ENCODE peak calls at places on chromosomes 16 and 17, in nine cellular contexts. Q is A549; Y is lower lobe of right lung; V is AG09319; Z is cardiac muscle cell; H is CD4-positive, alpha-beta T cell; W is omental fat pad; F is brain microvascular endothelial cell; L is glutamatergic neuron. E is an unnamed sample.

GRCh38 chr16:64724339-64724738 is 397.5 kb downstream of the CDH11 start:
- DNase-seq in Q (no peak), Y (no peak), V (no peak), Z (no peak), H (no peak), W (no peak), F (no peak), L (no peak), E (no peak)

GRCh38 chr17:7018331-7018964 is 4.4 kb upstream of the BCL6B start:
- DNase-seq in Q (no peak), Y (no peak), V (no peak), Z (no peak), H (no peak), W (no peak), F (no peak), L (no peak), E (no peak)

GRCh38 chr17:6393368-6393952 is 41.5 kb downstream of the AIPL1 start:
- DNase-seq in Q (no peak), Y (no peak), V (no peak), Z (no peak), H (no peak), W (no peak), F (no peak), L (no peak), E (no peak)

GRCh38 chr16:69906838-69907301 is 44.3 kb upstream of the CLEC18A start:
- DNase-seq in Q (no peak), Y (no peak), V (peak), Z (peak), H (no peak), W (no peak), F (peak), L (no peak), E (no peak)

GRCh38 chr16:12437761-12438440 is 365.8 kb downstream of the CPPED1 start:
- DNase-seq in Q (no peak), Y (no peak), V (no peak), Z (no peak), H (no peak), W (no peak), F (no peak), L (no peak), E (no peak)

GRCh38 chr17:49362723-49363117 is 670 bp upstream of the ZNF652 start:
- DNase-seq in Q (peak), Y (no peak), V (no peak), Z (no peak), H (no peak), W (no peak), F (no peak), L (no peak), E (no peak)

GRCh38 chr16:70685938-70686375 is at the start of gene MTSS2:
- DNase-seq in Q (peak), Y (peak), V (peak), Z (peak), H (peak), W (peak), F (peak), L (peak), E (peak)

GRCh38 chr17:19242926-19243325 is 5.8 kb downstream of the EPN2 start:
- DNase-seq in Q (no peak), Y (no peak), V (no peak), Z (no peak), H (no peak), W (no peak), F (no peak), L (no peak), E (no peak)

GRCh38 chr17:17664073-17664470 is 17.2 kb upstream of the RAI1 start:
- DNase-seq in Q (no peak), Y (no peak), V (no peak), Z (no peak), H (no peak), W (no peak), F (no peak), L (no peak), E (no peak)

GRCh38 chr17:49967205-49967604 is 1.8 kb upstream of the DLX4 start:
- DNase-seq in Q (no peak), Y (no peak), V (no peak), Z (no peak), H (no peak), W (no peak), F (no peak), L (no peak), E (no peak)

GRCh38 chr17:45823598-45823997 is 21.1 kb upstream of the SPPL2C start:
- DNase-seq in Q (no peak), Y (no peak), V (no peak), Z (no peak), H (peak), W (no peak), F (no peak), L (no peak), E (no peak)

GRCh38 chr17:74865504-74866197 is 6.0 kb upstream of the GRIN2C start:
- DNase-seq in Q (no peak), Y (peak), V (no peak), Z (no peak), H (no peak), W (no peak), F (no peak), L (no peak), E (no peak)
- TF ChIP-seq CTCF in Q (no peak), Y (no peak), V (no peak), Z (no peak), H (no peak), W (no peak), F (peak), L (no peak), E (no peak)

GRCh38 chr17:8210761-8211458 is 535 bp upstream of the AURKB start:
- DNase-seq in Q (no peak), Y (no peak), V (no peak), Z (no peak), H (no peak), W (no peak), F (peak), L (no peak), E (no peak)
- TF ChIP-seq CTCF in Q (no peak), Y (no peak), V (no peak), Z (no peak), H (no peak), W (no peak), F (no peak), L (no peak), E (no peak)

GRCh38 chr16:20704281-20704680 is 6.8 kb upstream of the ACSM1 start:
- DNase-seq in Q (no peak), Y (no peak), V (no peak), Z (no peak), H (no peak), W (no peak), F (no peak), L (no peak), E (no peak)

GRCh38 chr16:20711277-20711911 is 13.9 kb upstream of the ACSM1 start:
- DNase-seq in Q (no peak), Y (no peak), V (no peak), Z (no peak), H (no peak), W (no peak), F (no peak), L (no peak), E (no peak)

GRCh38 chr16:20707461-20707860 is 10.0 kb upstream of the ACSM1 start:
- DNase-seq in Q (no peak), Y (no peak), V (no peak), Z (no peak), H (no peak), W (no peak), F (no peak), L (no peak), E (no peak)
- TF ChIP-seq CTCF in Q (no peak), Y (no peak), V (no peak), Z (no peak), H (no peak), W (no peak), F (no peak), L (no peak), E (no peak)

DNA sequence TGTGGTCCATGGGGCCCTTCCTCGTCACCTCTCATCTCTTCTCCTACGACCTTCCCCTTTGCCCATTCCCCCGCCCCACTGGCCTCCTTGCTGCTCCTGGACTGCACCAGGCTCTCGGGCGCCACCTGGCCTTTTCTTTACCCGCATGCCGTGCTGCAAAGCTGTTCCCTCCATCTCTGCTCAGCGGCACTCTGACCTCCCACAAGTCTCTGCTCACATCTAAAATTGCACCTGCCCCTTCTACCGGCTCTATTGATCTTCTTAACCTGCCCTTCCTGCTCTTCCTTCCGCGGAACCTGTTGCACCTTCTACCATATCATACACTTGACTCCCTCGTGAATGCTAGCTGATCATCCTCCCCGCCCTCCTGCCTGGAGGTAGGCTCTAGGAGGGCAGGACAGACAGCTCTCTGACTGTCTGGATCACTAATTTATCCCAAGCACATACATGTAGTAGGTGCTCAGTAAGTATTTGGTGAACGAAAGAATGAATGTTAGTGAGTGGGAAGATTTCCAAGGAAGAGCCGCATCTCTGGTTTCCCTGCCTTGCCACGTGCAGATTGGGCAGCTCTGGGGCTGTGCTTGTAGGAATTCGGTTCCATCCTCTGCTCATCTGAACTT is 17.3 kb downstream of the DNAH17 start:
- DNase-seq in Q (no peak), Y (peak), V (no peak), Z (no peak), H (no peak), W (no peak), F (no peak), L (no peak), E (no peak)
- TF ChIP-seq CTCF in Q (no peak), Y (peak), V (no peak), Z (no peak), H (no peak), W (no peak), F (no peak), L (no peak), E (no peak)

GRCh38 chr17:80969030-80969673 is 22.5 kb upstream of the CHMP6 start:
- DNase-seq in Q (no peak), Y (peak), V (no peak), Z (no peak), H (no peak), W (no peak), F (no peak), L (peak), E (no peak)

GRCh38 chr17:80969674-80970043 is 22.0 kb upstream of the CHMP6 start:
- DNase-seq in Q (no peak), Y (no peak), V (no peak), Z (no peak), H (no peak), W (no peak), F (no peak), L (peak), E (no peak)

GRCh38 chr17:80970044-80970761 is 21.4 kb upstream of the CHMP6 start:
- DNase-seq in Q (peak), Y (peak), V (no peak), Z (peak), H (peak), W (no peak), F (no peak), L (peak), E (no peak)

GRCh38 chr17:80971704-80972304 is 19.8 kb upstream of the CHMP6 start:
- DNase-seq in Q (no peak), Y (no peak), V (no peak), Z (no peak), H (no peak), W (no peak), F (no peak), L (peak), E (no peak)

DNA sequence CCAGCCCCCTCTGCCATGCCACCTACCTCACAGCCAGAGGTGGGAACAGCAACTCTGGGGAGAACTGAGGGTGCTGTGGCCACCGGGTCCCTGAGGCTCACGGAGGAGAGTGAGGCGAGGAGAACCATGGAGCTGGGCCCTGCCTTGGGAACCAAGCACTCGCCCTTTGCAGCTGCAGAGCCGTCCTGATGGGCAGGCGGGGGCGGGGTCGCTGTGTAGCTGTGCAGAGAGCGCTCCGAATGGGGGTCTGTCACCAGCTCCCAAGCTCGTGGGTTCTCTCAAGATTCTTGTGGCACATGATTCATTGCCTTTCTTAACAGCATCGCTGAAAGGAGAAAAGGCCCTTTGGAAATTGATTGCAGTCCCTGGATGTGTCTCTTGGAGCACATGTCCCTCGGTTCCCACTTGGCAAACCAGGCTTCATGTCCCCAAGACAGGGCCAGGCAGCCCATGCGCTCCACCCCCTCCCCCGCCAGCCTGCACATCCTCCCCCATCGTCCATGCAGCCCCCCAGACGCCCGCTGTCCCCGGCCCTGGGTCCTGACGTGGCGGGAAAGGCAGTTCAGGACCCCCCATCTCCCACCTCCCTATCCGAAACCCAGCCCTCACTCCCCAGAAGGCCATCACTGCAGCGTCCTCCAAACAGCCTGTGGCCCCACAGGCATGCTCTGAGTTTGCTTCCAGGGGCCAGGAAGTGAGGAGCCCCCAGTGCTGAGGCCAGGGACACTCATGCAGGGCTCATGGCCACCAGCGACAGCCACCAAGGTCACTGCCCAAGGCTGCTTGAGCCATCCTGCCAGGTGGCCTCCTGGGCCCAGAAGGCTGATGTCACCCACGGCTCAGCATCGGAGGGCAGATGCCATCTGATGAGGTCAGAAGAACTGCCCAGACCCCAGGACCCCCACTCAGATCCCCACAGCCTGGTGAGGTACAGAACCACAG is 20.6 kb upstream of the CHMP6 start:
- DNase-seq in Q (no peak), Y (no peak), V (no peak), Z (no peak), H (no peak), W (no peak), F (no peak), L (peak), E (no peak)
- TF ChIP-seq CTCF in Q (no peak), Y (no peak), V (no peak), Z (no peak), H (no peak), W (no peak), F (no peak), L (no peak), E (no peak)

GRCh38 chr17:61837175-61838051 is 25.9 kb downstream of the BRIP1 start:
- DNase-seq in Q (peak), Y (peak), V (peak), Z (peak), H (peak), W (peak), F (peak), L (peak), E (peak)
- TF ChIP-seq CTCF in Q (peak), Y (peak), V (peak), Z (peak), H (peak), W (no peak), F (peak), L (peak), E (peak)

GRCh38 chr16:14564881-14565687 is 65.0 kb downstream of the PARN start:
- DNase-seq in Q (no peak), Y (no peak), V (peak), Z (peak), H (no peak), W (no peak), F (no peak), L (no peak), E (no peak)
- TF ChIP-seq CTCF in Q (no peak), Y (no peak), V (no peak), Z (no peak), H (no peak), W (no peak), F (no peak), L (no peak), E (no peak)

GRCh38 chr17:44012391-44012790 is 2.4 kb downstream of the TMEM101 start:
- DNase-seq in Q (no peak), Y (no peak), V (no peak), Z (no peak), H (no peak), W (no peak), F (no peak), L (no peak), E (no peak)

GRCh38 chr17:44011876-44012275 is 2.9 kb downstream of the TMEM101 start:
- DNase-seq in Q (no peak), Y (no peak), V (no peak), Z (no peak), H (no peak), W (no peak), F (no peak), L (no peak), E (no peak)

GRCh38 chr17:44014133-44014436 is 678 bp downstream of the TMEM101 start:
- DNase-seq in Q (no peak), Y (no peak), V (no peak), Z (no peak), H (no peak), W (no peak), F (no peak), L (peak), E (no peak)

GRCh38 chr17:44012874-44013273 is 1.9 kb downstream of the TMEM101 start:
- DNase-seq in Q (no peak), Y (no peak), V (no peak), Z (no peak), H (no peak), W (no peak), F (no peak), L (no peak), E (no peak)

DNA sequence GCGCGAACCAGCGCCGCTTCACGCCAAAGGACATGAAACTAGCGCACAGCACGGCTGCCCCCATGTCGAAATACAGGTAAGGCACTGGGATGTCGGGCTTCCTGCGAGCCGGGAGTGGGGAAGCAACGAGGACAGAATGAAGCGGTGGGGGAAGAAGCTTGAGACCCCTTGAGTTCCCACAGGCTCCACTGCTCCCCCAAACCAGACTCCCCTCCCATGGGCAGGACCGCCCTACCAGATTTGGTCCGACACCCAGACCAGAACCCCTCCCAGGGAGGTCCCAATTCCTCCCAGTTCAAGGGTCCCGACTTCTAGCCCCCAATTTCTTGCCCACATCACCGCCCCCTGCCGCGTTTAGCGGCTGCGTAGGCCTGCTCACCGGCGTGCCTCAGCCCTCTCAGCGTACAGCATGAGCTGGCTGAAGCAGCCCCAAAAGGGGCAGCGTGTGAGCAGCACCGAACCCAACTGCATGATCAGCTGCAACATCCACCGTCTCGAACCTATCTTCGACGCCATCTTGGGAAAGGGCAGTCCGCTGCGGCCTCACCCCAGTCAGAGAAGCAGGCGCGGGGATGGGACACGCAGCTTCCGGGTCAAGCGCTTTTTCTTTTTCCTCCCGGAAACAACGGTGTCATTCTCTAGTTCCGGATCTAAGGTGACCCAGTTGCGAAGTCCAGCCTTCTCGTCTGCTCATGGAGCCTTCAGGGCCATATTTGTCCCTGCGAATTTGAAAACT is at the start of gene TMEM101:
- DNase-seq in Q (peak), Y (peak), V (peak), Z (peak), H (peak), W (peak), F (peak), L (peak), E (peak)
- TF ChIP-seq CTCF in Q (no peak), Y (no peak), V (no peak), Z (no peak), H (no peak), W (no peak), F (no peak), L (no peak), E (no peak)

GRCh38 chr17:81345211-81346089 is 49.8 kb upstream of the BAHCC1 start:
- DNase-seq in Q (peak), Y (peak), V (peak), Z (peak), H (peak), W (no peak), F (peak), L (peak), E (no peak)
- TF ChIP-seq CTCF in Q (peak), Y (peak), V (peak), Z (peak), H (no peak), W (no peak), F (peak), L (no peak), E (peak)

E was measured in mesothelial cell of epicardium.